ENCODE peak calls at places on chromosomes 3 and 15, in nine cellular contexts. R is sigmoid colon, T is esophagus muscularis mucosa, M is endothelial cell of umbilical vein, J is HCT116, C is Panc1, D is suprapubic skin, X is spleen, W is stomach. K is an unnamed sample.

GRCh38 chr3:105322570-105323273 is 44.0 kb upstream of the ALCAM start:
- DNase-seq in J (no peak), R (no peak), W (no peak), M (no peak), C (no peak), D (no peak), X (no peak), T (no peak), K (no peak)

GRCh38 chr3:124250053-124250452 is 258.1 kb upstream of the ROPN1 start:
- DNase-seq in M (peak; percentile 37), C (no peak), T (no peak), D (no peak), J (no peak), R (no peak), W (no peak), X (no peak), K (no peak)

GRCh38 chr3:124787490-124788195 is 57.4 kb downstream of the UMPS start:
- DNase-seq in C (no peak), W (no peak), R (no peak), X (no peak), T (no peak), D (no peak), M (no peak), J (no peak), K (no peak)

GRCh38 chr3:195204360-195205166 is 66.4 kb downstream of the XXYLT1 start:
- DNase-seq in T (no peak), X (no peak), D (no peak), C (no peak), M (peak; percentile 90), W (peak; percentile 24), J (no peak), R (peak; percentile 64), K (peak; percentile 84)

GRCh38 chr15:31887246-31887645 is 143.1 kb upstream of the CHRNA7 start:
- DNase-seq in X (no peak), W (no peak), M (no peak), T (no peak), D (no peak), C (no peak), J (no peak), R (no peak), K (no peak)

GRCh38 chr15:49383266-49383665 is 39.8 kb upstream of the FGF7 start:
- DNase-seq in C (peak; percentile 17), W (no peak), T (no peak), X (no peak), R (no peak), M (no peak), D (no peak), J (no peak), K (no peak)

GRCh38 chr3:25661694-25662455 is 2.8 kb downstream of the TOP2B start:
- DNase-seq in M (peak; percentile 21), J (no peak), D (no peak), T (no peak), R (no peak), C (no peak), W (no peak), X (no peak), K (no peak)

GRCh38 chr3:129824926-129825541 is 68.5 kb downstream of the TMCC1 start:
- DNase-seq in M (peak; percentile 59), X (no peak), T (no peak), C (peak; percentile 47), W (no peak), D (no peak), R (no peak), J (peak; percentile 58), K (no peak)

GRCh38 chr3:9777695-9778023 is 7.9 kb upstream of the CAMK1 start:
- DNase-seq in R (no peak), X (peak; percentile 21), C (no peak), J (no peak), M (no peak), D (no peak), T (no peak), W (no peak), K (no peak)

GRCh38 chr15:95131071-95131683 is 899.8 kb downstream of the MCTP2 start:
- DNase-seq in T (no peak), X (no peak), W (no peak), R (no peak), C (no peak), J (no peak), D (no peak), M (peak; percentile 78), K (no peak)

GRCh38 chr15:74587924-74588323 is 27.7 kb upstream of the CLK3 start:
- DNase-seq in J (no peak), D (no peak), C (no peak), R (no peak), M (no peak), T (no peak), X (peak; percentile 13), W (no peak), K (no peak)

GRCh38 chr15:39756806-39757522 is 25.7 kb downstream of the FSIP1 start:
- DNase-seq in W (no peak), J (peak; percentile 47), D (no peak), X (no peak), T (no peak), R (no peak), M (peak; percentile 74), C (peak; percentile 35), K (peak; percentile 73)

GRCh38 chr15:57500979-57501576 is 90.6 kb upstream of the MYZAP start:
- DNase-seq in D (no peak), T (no peak), J (no peak), W (no peak), R (no peak), C (no peak), M (peak; percentile 57), X (no peak), K (no peak)

DNA sequence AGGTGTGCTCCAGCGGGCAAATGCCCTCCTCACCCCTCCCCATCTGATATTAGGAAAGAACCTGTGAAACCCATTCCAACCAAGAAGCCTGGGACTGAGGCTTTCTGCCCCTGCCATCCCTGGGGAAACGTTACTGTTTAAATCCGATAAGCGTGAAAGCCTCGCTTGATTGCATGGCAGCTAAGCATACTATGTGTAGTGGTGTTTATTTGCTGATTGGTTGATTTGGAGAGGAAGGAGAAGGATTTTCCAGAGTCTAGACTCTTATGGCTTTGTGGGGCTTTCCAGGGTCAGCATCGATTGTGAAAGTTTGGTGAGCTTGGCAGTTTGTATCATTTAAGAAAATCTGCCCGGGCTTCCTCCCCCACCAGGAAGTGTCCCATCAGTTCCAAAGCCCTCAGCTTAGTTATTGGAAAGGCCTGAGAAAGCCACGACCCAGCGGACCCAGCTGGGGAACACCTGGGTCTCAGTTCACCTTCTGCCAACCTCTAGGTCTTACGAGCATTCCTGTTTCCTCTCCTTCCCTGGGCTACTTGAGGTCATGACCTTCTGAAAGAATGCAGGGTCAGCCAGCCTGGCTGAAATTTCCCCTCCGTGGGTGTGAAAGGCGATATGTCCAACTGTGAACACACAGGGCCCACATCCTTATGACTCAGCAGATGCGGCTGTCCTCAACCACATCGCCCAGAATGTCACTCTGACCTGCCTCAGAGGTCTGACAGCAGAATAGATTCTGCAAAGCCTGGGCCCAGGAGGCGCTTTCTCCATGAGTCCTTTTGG is 62.8 kb upstream of the HERC1 start:
- DNase-seq in C (no peak), X (peak; percentile 81), W (no peak), M (peak; percentile 69), T (no peak), D (no peak), R (no peak), J (no peak), K (no peak)
- TF ChIP-seq POLR2AphosphoS5 in C (no peak), X (peak; percentile 65), W (no peak), M (no peak), T (no peak), D (no peak), R (no peak), J (no peak), K (no peak)

GRCh38 chr3:12918231-12918630 is 76.9 kb upstream of the RPL32 start:
- DNase-seq in X (no peak), M (no peak), R (no peak), T (no peak), J (no peak), W (no peak), D (no peak), C (no peak), K (no peak)

GRCh38 chr3:12920967-12921366 is 79.6 kb upstream of the RPL32 start:
- DNase-seq in J (no peak), T (no peak), R (no peak), M (no peak), X (no peak), C (no peak), D (no peak), W (no peak), K (no peak)

GRCh38 chr3:12916159-12916558 is 74.8 kb upstream of the RPL32 start:
- DNase-seq in J (no peak), R (no peak), T (no peak), C (no peak), W (no peak), D (no peak), X (peak; percentile 88), M (no peak), K (no peak)

GRCh38 chr3:12921736-12922135 is 80.4 kb upstream of the RPL32 start:
- DNase-seq in C (no peak), J (no peak), R (no peak), X (no peak), D (no peak), T (no peak), W (no peak), M (no peak), K (no peak)

GRCh38 chr3:12919205-12919604 is 77.8 kb upstream of the RPL32 start:
- DNase-seq in R (no peak), X (no peak), D (no peak), J (no peak), M (no peak), T (no peak), W (no peak), C (no peak), K (no peak)
- H3K36me3 ChIP-seq in R (peaks cover 48% of the 10 kb centered on the region), X (peaks cover 3% of the 10 kb centered on the region), D (peaks cover 67% of the 10 kb centered on the region), J (peaks cover 6% of the 10 kb centered on the region), M (peaks cover 6% of the 10 kb centered on the region), T (peaks cover 38% of the 10 kb centered on the region), W (peaks cover 98% of the 10 kb centered on the region), C (no peaks in the 10 kb centered on the region), K (no peaks in the 10 kb centered on the region)

GRCh38 chr3:159763466-159764210 is 225.0 kb upstream of the IL12A start:
- DNase-seq in X (peak; percentile 83), J (peak; percentile 71), R (peak; percentile 90), T (no peak), C (peak; percentile 41), M (peak; percentile 85), D (no peak), W (peak; percentile 62), K (no peak)
- TF ChIP-seq POLR2AphosphoS5 in X (peak; percentile 30), J (peak; percentile 79), R (peak; percentile 77), T (peak; percentile 78), C (peak; percentile 54), M (peak; percentile 81), D (no peak), W (peak; percentile 76), K (no peak)

DNA sequence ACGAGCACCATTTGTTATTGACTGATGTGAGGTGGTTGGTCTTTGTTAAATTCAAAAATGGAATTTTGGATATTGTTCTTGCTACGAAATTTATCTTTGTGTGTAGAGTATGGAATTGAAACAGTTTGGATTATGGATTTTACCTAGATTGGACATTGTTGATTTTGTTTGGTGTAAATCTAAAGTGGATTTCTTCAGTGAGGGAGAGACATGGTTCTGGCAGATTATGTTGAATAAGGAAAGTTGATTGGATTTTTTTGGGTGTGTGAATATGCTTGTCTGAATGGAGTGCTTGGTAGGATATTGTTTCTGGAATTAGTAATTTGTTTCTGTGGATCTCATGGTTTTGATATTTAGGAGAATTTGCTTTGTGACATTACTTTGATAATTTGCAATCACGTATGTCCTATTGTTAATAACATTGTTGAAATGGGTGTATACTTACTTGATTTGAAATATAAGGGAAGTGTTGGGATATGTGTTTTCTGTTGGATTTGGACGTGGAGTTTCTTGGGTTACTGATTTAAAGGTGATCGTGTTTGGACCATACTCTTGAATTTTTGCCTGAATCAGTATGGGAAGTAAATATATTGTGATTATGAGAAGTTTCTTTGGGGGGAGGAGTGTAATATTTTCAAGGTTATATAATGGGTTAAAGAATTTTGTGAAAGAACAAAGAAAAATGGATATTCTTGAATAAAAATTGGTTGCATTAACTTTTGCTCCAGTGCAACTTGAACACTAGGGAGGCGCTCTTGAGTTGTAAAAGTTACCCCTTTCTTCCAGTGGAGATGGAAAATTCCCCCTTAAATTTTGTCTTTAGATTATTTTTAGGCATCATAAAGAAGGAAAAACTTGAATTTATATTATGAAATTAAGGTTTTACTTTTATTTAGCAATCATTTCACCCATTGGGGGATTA is 875 bp upstream of the CHD2 start:
- DNase-seq in C (no peak), M (no peak), J (peak; percentile 45), T (no peak), R (no peak), W (no peak), D (no peak), X (no peak), K (no peak)
- H3K36me3 ChIP-seq in C (peaks cover 69% of the 10 kb centered on the region), M (peaks cover 5% of the 10 kb centered on the region), J (peaks cover 30% of the 10 kb centered on the region), T (peaks cover 10% of the 10 kb centered on the region), R (peaks cover 15% of the 10 kb centered on the region), W (peaks cover 34% of the 10 kb centered on the region), D (peaks cover 17% of the 10 kb centered on the region), X (no peaks in the 10 kb centered on the region), K (peaks cover 75% of the 10 kb centered on the region)